ENCODE peak calls at places on chromosomes 6 and 20, in four cellular contexts. I is AG09309; U is DMS79 treated with DMSO at 0.1 percent for 48 hours; C is activated T-cell treated with anti-CD3 and anti-CD28 coated beads, Interleukin-2, amount 50 U/mL, for 72 hours. T is an unnamed sample.

GRCh38 chr6:30169658-30170614 is 6.6 kb downstream of the TRIM15 start:
- DNase-seq in I (peak), U (peak), C (peak), T (peak)

GRCh38 chr6:123803456-123803861 is 206 bp upstream of the NKAIN2 start:
- DNase-seq in I (no peak), U (no peak), C (no peak), T (no peak)

GRCh38 chr6:38495922-38496635 is 143.7 kb downstream of the BTBD9 start:
- DNase-seq in I (no peak), U (no peak), C (peak), T (no peak)

GRCh38 chr20:24838551-24839530 is 110.2 kb upstream of the CST7 start:
- DNase-seq in I (peak), U (no peak), C (no peak), T (no peak)

GRCh38 chr20:13455713-13456112 is 183.0 kb downstream of the TASP1 start:
- DNase-seq in I (peak), U (no peak), C (no peak), T (no peak)

GRCh38 chr6:39887692-39888450 is 46.4 kb downstream of the MOCS1 start:
- DNase-seq in I (peak), U (no peak), C (no peak), T (no peak)

GRCh38 chr20:50689864-50690263 is 1.5 kb downstream of the RIPOR3 start:
- DNase-seq in I (no peak), U (no peak), C (no peak), T (no peak)

GRCh38 chr20:25195014-25195961 is at the start of gene ENTPD6:
- DNase-seq in I (no peak), U (peak), C (peak), T (peak)

GRCh38 chr6:134172020-134172766 is 119.8 kb upstream of the SLC2A12 start:
- DNase-seq in I (no peak), U (no peak), C (no peak), T (no peak)

GRCh38 chr6:165439928-165440554 is 130.6 kb upstream of the C6orf118 start:
- DNase-seq in I (peak), U (peak), C (no peak), T (no peak)

GRCh38 chr6:155883741-155884140 is 428.1 kb upstream of the NOX3 start:
- DNase-seq in I (no peak), U (no peak), C (no peak), T (no peak)

GRCh38 chr6:43216200-43216599 is 13.1 kb downstream of the DNPH1 start:
- DNase-seq in I (no peak), U (no peak), C (no peak), T (no peak)

GRCh38 chr6:145880361-145880760 is 65.8 kb upstream of the FBXO30 start:
- DNase-seq in I (no peak), U (no peak), C (no peak), T (no peak)

GRCh38 chr20:21181028-21181427 is 55.1 kb downstream of the KIZ start:
- DNase-seq in I (no peak), U (no peak), C (no peak), T (no peak)

GRCh38 chr6:40779399-40779798 is 192.2 kb upstream of the LRFN2 start:
- DNase-seq in I (peak), U (no peak), C (no peak), T (no peak)

GRCh38 chr6:69232506-69233194 is 564.2 kb downstream of the LMBRD1 start:
- DNase-seq in I (no peak), U (no peak), C (peak), T (peak)

GRCh38 chr20:7313047-7313446 is 545.6 kb downstream of the BMP2 start:
- DNase-seq in I (no peak), U (no peak), C (no peak), T (no peak)

GRCh38 chr6:151763303-151763702 is 44.2 kb upstream of the ESR1 start:
- DNase-seq in I (no peak), U (no peak), C (no peak), T (no peak)

GRCh38 chr20:47020231-47020630 is 125.6 kb downstream of the EYA2 start:
- DNase-seq in I (no peak), U (no peak), C (no peak), T (no peak)

GRCh38 chr6:43120938-43121913 is 45.1 kb downstream of the PTK7 start:
- DNase-seq in I (peak), U (no peak), C (no peak), T (no peak)

GRCh38 chr6:25130518-25130917 is 148.7 kb upstream of the CARMIL1 start:
- DNase-seq in I (no peak), U (no peak), C (no peak), T (no peak)

GRCh38 chr20:32686530-32687179 is 12.9 kb upstream of the C20orf203 start:
- DNase-seq in I (no peak), U (no peak), C (no peak), T (no peak)

GRCh38 chr20:48607544-48607865 is 220.3 kb downstream of the PREX1 start:
- DNase-seq in I (no peak), U (no peak), C (no peak), T (no peak)